ENCODE peak calls at places on chromosomes 5 and 9, in ten cellular contexts. T, B, W, P, R, J, F, M, X and K are unnamed samples. For H3K27me3, the result is how much of the 10 kb centered on the place peaks cover.

GRCh38 chr5:124111886-124112285 is 599.9 kb downstream of the CSNK1G3 start:
- DNase-seq in T (no peak), P (peak), R (no peak), J (no peak), X (no peak), M (no peak), F (no peak), B (no peak), W (no peak), K (no peak)

GRCh38 chr9:124281934-124282351 is 24.2 kb downstream of the NEK6 start:
- DNase-seq in P (no peak), W (no peak), R (no peak), J (peak), M (no peak), B (no peak), F (no peak), T (no peak), X (peak), K (no peak)

GRCh38 chr5:17190242-17190778 is 27.1 kb upstream of the BASP1 start:
- DNase-seq in M (no peak), R (no peak), F (no peak), P (peak), J (no peak), T (peak), B (no peak), X (peak), W (peak), K (peak)

GRCh38 chr9:113566712-113567071 is 103.2 kb downstream of the RGS3 start:
- DNase-seq in T (no peak), F (peak), J (peak), P (no peak), W (no peak), X (no peak), M (no peak), R (no peak), B (no peak), K (no peak)

GRCh38 chr5:131661931-131662330 is 26.9 kb upstream of the RAPGEF6 start:
- DNase-seq in W (no peak), F (no peak), M (no peak), P (no peak), T (no peak), R (no peak), J (no peak), X (no peak), B (no peak), K (no peak)

GRCh38 chr9:107020040-107020530 is 157.1 kb downstream of the ZNF462 start:
- DNase-seq in P (peak), R (no peak), T (peak), F (no peak), W (peak), B (no peak), J (no peak), X (no peak), M (no peak), K (peak)

GRCh38 chr5:76591366-76591765 is 31.8 kb downstream of the F2RL2 start:
- DNase-seq in X (no peak), M (no peak), F (no peak), T (no peak), R (no peak), P (no peak), W (no peak), B (no peak), J (no peak), K (no peak)

GRCh38 chr5:82147860-82148573 is 130.1 kb downstream of the RPS23 start:
- DNase-seq in M (no peak), R (no peak), T (peak), X (no peak), J (no peak), B (no peak), P (peak), F (no peak), W (peak), K (peak)

GRCh38 chr5:82707741-82708140 is 369.5 kb downstream of the TMEM167A start:
- DNase-seq in T (no peak), R (no peak), J (no peak), M (no peak), X (no peak), W (peak), B (no peak), F (no peak), P (no peak), K (no peak)

GRCh38 chr9:126614455-126615248 is 924 bp downstream of the LMX1B start:
- DNase-seq in W (no peak), P (no peak), T (no peak), J (no peak), B (no peak), R (no peak), F (peak), M (no peak), X (no peak), K (no peak)

GRCh38 chr9:109349431-109349846 is 28.6 kb upstream of the EPB41L4B start:
- DNase-seq in W (peak), F (no peak), M (no peak), R (no peak), X (no peak), B (no peak), J (no peak), P (peak), T (peak), K (peak)

GRCh38 chr9:2014696-2015580 is at the start of gene SMARCA2:
- DNase-seq in X (peak), P (peak), F (peak), R (peak), T (peak), J (peak), B (peak), W (peak), M (peak), K (peak)

GRCh38 chr5:34685485-34686197 is 29.5 kb downstream of the RAI14 start:
- DNase-seq in P (peak), R (no peak), B (no peak), W (peak), T (no peak), X (no peak), J (no peak), F (no peak), M (no peak), K (no peak)

GRCh38 chr5:140219068-140219971 is 44.3 kb downstream of the CYSTM1 start:
- DNase-seq in T (no peak), F (no peak), J (no peak), P (peak), X (peak), M (no peak), B (no peak), W (no peak), R (no peak), K (no peak)

GRCh38 chr5:12322042-12322441 is 417.8 kb upstream of the CTNND2 start:
- DNase-seq in P (no peak), R (no peak), T (no peak), F (no peak), J (no peak), M (no peak), B (no peak), X (no peak), W (no peak), K (no peak)

GRCh38 chr5:143592648-143593047 is 189.2 kb upstream of the NR3C1 start:
- DNase-seq in B (no peak), P (peak), J (no peak), X (no peak), F (no peak), R (no peak), W (peak), T (peak), M (no peak), K (no peak)

GRCh38 chr5:20972419-20972925 is 984.5 kb upstream of the CDH18 start:
- DNase-seq in W (peak), T (no peak), F (peak), P (peak), M (no peak), X (peak), R (no peak), J (peak), B (peak), K (no peak)

GRCh38 chr9:89305868-89306267 is 5.1 kb upstream of the CKS2 start:
- DNase-seq in R (no peak), P (no peak), M (no peak), J (no peak), T (no peak), W (no peak), B (no peak), X (no peak), F (no peak), K (no peak)

GRCh38 chr9:127608104-127608966 is 3.7 kb upstream of the STXBP1 start:
- DNase-seq in B (peak), R (peak), J (peak), M (peak), T (no peak), X (peak), P (peak), W (no peak), F (peak), K (no peak)

GRCh38 chr5:102152906-102153787 is 142.9 kb downstream of the SLCO4C1 start:
- DNase-seq in F (no peak), J (no peak), B (peak), X (peak), T (no peak), W (peak), P (no peak), R (no peak), M (no peak), K (no peak)

GRCh38 chr5:126597156-126597555 is 2.1 kb upstream of the ALDH7A1 start:
- DNase-seq in M (no peak), X (no peak), F (no peak), J (no peak), T (no peak), B (no peak), P (peak), W (peak), R (no peak), K (no peak)

GRCh38 chr5:20360243-20360642 is 372.2 kb upstream of the CDH18 start:
- DNase-seq in W (no peak), J (no peak), P (no peak), B (no peak), X (no peak), F (no peak), R (no peak), T (no peak), M (no peak), K (no peak)

GRCh38 chr5:159017787-159018186 is 81.9 kb downstream of the EBF1 start:
- DNase-seq in B (no peak), R (no peak), T (peak), X (peak), W (peak), P (peak), J (no peak), M (no peak), F (peak), K (no peak)

DNA sequence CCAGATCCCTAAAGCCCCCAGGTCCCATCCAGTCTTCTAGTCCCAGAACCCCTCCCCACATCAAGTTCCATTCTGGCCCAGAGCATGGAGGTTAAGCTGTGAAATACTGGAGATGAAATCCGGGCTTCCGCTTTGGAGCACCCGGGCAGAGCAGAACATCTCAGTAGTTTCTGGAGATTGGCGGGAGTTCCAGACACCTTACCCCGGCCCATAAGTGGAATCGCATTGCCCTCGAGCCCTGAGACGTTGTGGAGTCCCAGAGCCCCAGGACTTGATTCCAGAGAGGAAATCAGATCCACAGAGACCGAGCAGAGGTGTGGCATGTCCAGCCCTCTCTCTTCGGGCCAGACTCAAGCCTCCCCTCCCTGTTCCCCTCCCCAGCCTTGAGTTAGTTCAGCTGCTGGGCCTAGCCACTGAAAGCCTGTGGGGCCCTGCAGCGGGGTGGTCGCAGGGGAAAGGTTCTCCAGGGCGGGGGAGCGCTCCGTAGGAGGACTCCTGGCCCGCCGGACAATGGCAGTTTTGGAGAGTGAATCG is 937 bp upstream of the PAX5 start:
- DNase-seq in J (no peak), B (no peak), W (no peak), F (no peak), M (no peak), P (no peak), X (no peak), R (no peak), T (no peak), K (no peak)
- TF ChIP-seq CTCF in J (no peak), B (no peak), W (no peak), F (no peak), M (no peak), P (no peak), X (no peak), R (no peak), T (no peak), K (no peak)

DNA sequence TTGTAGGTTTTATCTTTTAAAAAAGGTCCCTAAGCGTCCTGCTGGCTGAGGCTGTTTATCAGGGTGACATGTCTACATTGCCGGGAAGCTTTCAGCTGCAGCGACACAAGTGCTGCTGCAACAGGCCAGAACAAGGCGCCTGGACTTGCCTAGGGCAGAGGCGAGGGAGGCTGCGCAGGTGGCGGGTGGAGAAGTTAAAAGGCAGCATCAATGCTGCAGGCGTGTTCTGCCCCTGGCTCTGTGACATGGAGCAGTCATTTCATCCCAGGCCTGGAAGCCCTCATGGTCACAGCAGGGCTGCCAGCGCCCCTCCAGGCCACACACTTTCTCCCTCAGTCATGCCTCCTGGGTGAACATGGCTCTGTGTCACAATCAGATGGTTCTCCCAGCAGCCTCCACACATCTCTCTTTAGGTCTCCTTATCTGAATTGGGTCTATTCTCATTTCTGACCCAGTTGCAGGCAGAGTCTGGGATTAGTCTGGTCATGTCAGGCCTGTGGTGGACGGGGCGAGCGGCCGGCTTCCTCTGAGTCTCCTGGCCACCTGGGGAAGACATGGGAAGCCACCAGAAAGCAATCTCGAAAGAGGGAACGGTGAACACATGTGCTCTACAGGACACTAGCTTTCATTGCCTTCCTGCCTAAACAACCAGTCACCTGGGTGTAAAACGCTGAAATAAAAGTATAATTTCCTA is 41.3 kb downstream of the IRX2 start:
- DNase-seq in X (no peak), B (no peak), R (no peak), W (no peak), M (no peak), J (no peak), P (no peak), F (no peak), T (no peak), K (no peak)
- H3K27me3 ChIP-seq in X (under half), B (under half), R (under half), W (under half), M (under half), J (under half), P (under half), F (under half), T (under half), K (under half)

DNA sequence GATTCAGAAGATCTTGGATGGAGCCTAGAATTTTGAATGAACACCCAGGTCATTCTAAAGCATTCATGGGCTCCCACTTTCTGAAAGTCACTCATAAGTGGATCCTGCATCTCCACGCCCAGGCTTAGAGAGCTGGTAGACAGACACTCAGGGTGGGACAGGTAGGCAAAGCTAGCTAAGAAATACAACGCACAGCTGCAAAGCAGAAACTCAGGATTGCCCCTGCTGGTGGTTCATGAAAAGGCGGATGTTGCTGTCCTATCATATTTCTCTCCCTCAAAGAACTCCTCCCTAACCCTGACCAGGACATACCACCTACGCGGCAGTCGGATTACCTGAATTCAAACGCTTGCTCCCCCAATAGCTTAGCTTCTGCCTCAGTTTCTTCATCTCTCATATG is 226.5 kb downstream of the GLIS3 start:
- DNase-seq in P (no peak), B (peak), W (no peak), J (no peak), R (no peak), X (no peak), T (no peak), F (no peak), M (no peak), K (no peak)
- TF ChIP-seq CTCF in P (peak), B (peak), W (peak), J (no peak), R (no peak), X (no peak), T (no peak), F (no peak), M (no peak), K (peak)

GRCh38 chr9:132590318-132591182 is 8.1 kb downstream of the BARHL1 start:
- DNase-seq in W (no peak), T (no peak), B (peak), R (no peak), J (no peak), X (no peak), F (no peak), M (no peak), P (no peak), K (no peak)

GRCh38 chr9:132591244-132591643 is 8.8 kb downstream of the BARHL1 start:
- DNase-seq in W (no peak), T (no peak), X (no peak), F (no peak), M (no peak), B (no peak), J (no peak), R (no peak), P (no peak), K (no peak)

GRCh38 chr9:132592451-132592850 is 10.0 kb downstream of the BARHL1 start:
- DNase-seq in X (no peak), M (no peak), P (no peak), R (no peak), J (no peak), W (no peak), B (no peak), T (no peak), F (no peak), K (no peak)

GRCh38 chr9:132590037-132590317 is 7.6 kb downstream of the BARHL1 start:
- DNase-seq in R (no peak), W (no peak), M (no peak), J (no peak), B (no peak), T (no peak), F (no peak), P (no peak), X (no peak), K (no peak)

DNA sequence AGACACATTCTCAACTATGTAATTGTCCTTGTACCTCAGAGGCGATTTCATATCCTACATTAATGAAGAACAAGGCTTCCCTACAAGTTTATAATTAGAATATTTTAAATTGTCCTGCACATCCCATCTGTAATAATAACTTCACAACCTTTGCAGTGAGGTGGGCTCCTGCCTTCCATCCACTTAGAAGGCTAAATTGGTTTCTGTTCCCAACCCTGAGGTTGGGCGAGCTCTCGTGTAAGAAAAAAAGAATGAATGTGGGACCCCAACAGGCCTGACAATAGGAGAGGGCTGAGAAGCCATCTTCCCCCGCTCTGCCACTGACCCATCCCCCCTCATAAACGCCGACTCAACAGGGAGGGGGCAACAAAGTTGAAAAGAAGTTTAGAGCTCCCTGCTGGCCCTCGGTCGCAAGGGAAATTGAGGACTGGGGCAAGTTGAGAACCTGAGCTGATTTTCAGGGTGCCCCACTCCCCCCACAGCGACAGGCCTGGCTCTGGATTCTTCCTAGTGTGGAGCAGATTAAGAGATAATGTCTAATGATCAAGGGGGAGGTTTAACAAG is 9.4 kb downstream of the BARHL1 start:
- DNase-seq in X (no peak), R (no peak), B (no peak), J (no peak), T (no peak), F (no peak), W (no peak), P (no peak), M (no peak), K (no peak)
- H3K27me3 ChIP-seq in X (half or more), R (under half), B (half or more), J (half or more), T (under half), F (half or more), W (under half), P (half or more), M (half or more), K (under half)

GRCh38 chr5:178991190-178992145 is 3.7 kb downstream of the GRM6 start:
- DNase-seq in T (no peak), B (no peak), R (no peak), M (no peak), P (no peak), W (no peak), X (no peak), F (no peak), J (no peak), K (no peak)

GRCh38 chr5:178986326-178986960 is 8.7 kb downstream of the GRM6 start:
- DNase-seq in R (no peak), B (no peak), M (no peak), F (no peak), X (no peak), W (no peak), J (no peak), P (no peak), T (no peak), K (no peak)

GRCh38 chr5:178989311-178989710 is 5.8 kb downstream of the GRM6 start:
- DNase-seq in W (no peak), F (no peak), B (no peak), P (no peak), M (no peak), J (no peak), T (no peak), X (no peak), R (no peak), K (no peak)

GRCh38 chr5:178990491-178990890 is 4.6 kb downstream of the GRM6 start:
- DNase-seq in J (no peak), R (no peak), P (no peak), W (no peak), X (no peak), M (no peak), B (no peak), F (no peak), T (no peak), K (no peak)

DNA sequence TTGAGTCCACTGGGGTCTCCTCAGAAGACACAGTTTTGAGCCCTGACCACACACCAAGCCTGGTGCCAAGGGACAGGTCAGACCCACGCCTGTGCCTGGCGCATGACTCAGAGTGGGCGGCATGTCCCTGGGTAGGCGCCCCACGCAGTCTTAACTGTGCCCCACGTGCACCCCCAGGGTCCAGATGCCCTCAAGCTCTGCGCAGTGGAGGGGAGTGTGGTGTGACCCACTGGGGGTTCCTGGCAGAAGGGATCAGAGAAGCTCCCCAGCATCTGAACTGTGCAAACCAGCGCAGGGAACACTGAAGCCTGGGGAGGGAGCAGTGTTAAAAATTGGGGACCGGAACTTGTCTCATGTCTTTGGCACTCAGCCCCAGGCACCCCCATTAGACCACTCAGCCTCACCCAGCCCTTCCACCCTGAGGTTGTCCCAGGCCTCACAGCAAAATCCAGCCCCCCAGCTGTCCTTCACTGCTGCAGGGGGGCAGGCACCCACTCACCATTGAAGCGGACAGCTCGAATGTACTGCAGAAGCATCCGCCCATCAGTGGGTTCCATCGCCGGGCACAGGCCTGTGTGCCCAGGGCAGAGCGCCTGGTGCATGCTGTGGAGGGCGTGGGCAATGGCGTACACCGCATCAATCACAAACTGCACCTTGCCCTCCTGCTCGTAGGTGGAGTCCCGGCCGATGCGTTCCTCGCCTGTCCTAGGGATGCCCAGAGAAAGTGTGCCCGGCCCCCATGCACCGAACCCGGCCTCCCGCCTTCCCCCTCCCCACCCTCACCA is 6.5 kb downstream of the GRM6 start:
- DNase-seq in P (no peak), X (no peak), B (no peak), W (no peak), T (no peak), M (no peak), R (no peak), F (no peak), J (no peak), K (no peak)
- TF ChIP-seq CTCF in P (no peak), X (no peak), B (no peak), W (no peak), T (no peak), M (no peak), R (no peak), F (no peak), J (no peak), K (no peak)